ENCODE peak calls at places on chromosomes 5 and 9, in ten cellular contexts. One of them, this sample, is unnamed. For H3K36me3, the result is how much of the 10 kb centered on the place peaks cover.

GRCh38 chr9:114048533-114049452 is 29.3 kb downstream of the AMBP start:
- DNase-seq in fibroblast of lung: no peak
- DNase-seq in mucosa of descending colon: no peak
- DNase-seq in CD8-positive, alpha-beta T cell: no peak
- DNase-seq in IMR-90: no peak
- DNase-seq in heart left ventricle: no peak
- DNase-seq in right lobe of liver: no peak
- DNase-seq in mesenchymal stem cell: no peak
- DNase-seq in thoracic aorta: no peak
- DNase-seq in cardiac muscle cell: no peak
- DNase-seq in this sample: no peak

GRCh38 chr5:141867651-141868050 is 10.6 kb downstream of the PCDH1 start:
- DNase-seq in fibroblast of lung: no peak
- DNase-seq in mucosa of descending colon: no peak
- DNase-seq in CD8-positive, alpha-beta T cell: no peak
- DNase-seq in IMR-90: no peak
- DNase-seq in heart left ventricle: peak
- DNase-seq in right lobe of liver: no peak
- DNase-seq in mesenchymal stem cell: no peak
- DNase-seq in thoracic aorta: no peak
- DNase-seq in cardiac muscle cell: no peak
- DNase-seq in this sample: no peak

GRCh38 chr9:127241354-127241753 is 23.2 kb upstream of the GARNL3 start:
- DNase-seq in fibroblast of lung: no peak
- DNase-seq in mucosa of descending colon: no peak
- DNase-seq in CD8-positive, alpha-beta T cell: no peak
- DNase-seq in IMR-90: no peak
- DNase-seq in heart left ventricle: no peak
- DNase-seq in right lobe of liver: no peak
- DNase-seq in mesenchymal stem cell: no peak
- DNase-seq in thoracic aorta: no peak
- DNase-seq in cardiac muscle cell: no peak
- DNase-seq in this sample: no peak

GRCh38 chr5:140165101-140165920 is 9.7 kb upstream of the CYSTM1 start:
- DNase-seq in fibroblast of lung: no peak
- DNase-seq in mucosa of descending colon: peak
- DNase-seq in CD8-positive, alpha-beta T cell: no peak
- DNase-seq in IMR-90: no peak
- DNase-seq in heart left ventricle: no peak
- DNase-seq in right lobe of liver: peak
- DNase-seq in mesenchymal stem cell: no peak
- DNase-seq in thoracic aorta: no peak
- DNase-seq in cardiac muscle cell: no peak
- DNase-seq in this sample: no peak

GRCh38 chr9:124698265-124698664 is 72.8 kb downstream of the NR6A1 start:
- DNase-seq in fibroblast of lung: peak
- DNase-seq in mucosa of descending colon: no peak
- DNase-seq in CD8-positive, alpha-beta T cell: no peak
- DNase-seq in IMR-90: peak
- DNase-seq in heart left ventricle: no peak
- DNase-seq in right lobe of liver: no peak
- DNase-seq in mesenchymal stem cell: peak
- DNase-seq in thoracic aorta: no peak
- DNase-seq in cardiac muscle cell: no peak
- DNase-seq in this sample: no peak

GRCh38 chr9:5951686-5952211 is 61.1 kb downstream of the MLANA start:
- DNase-seq in fibroblast of lung: peak
- DNase-seq in mucosa of descending colon: no peak
- DNase-seq in CD8-positive, alpha-beta T cell: no peak
- DNase-seq in IMR-90: peak
- DNase-seq in heart left ventricle: no peak
- DNase-seq in right lobe of liver: no peak
- DNase-seq in mesenchymal stem cell: peak
- DNase-seq in thoracic aorta: no peak
- DNase-seq in cardiac muscle cell: no peak
- DNase-seq in this sample: no peak

GRCh38 chr9:86801246-86801645 is 146.1 kb downstream of the GAS1 start:
- DNase-seq in fibroblast of lung: peak
- DNase-seq in mucosa of descending colon: no peak
- DNase-seq in CD8-positive, alpha-beta T cell: no peak
- DNase-seq in IMR-90: peak
- DNase-seq in heart left ventricle: no peak
- DNase-seq in right lobe of liver: no peak
- DNase-seq in mesenchymal stem cell: no peak
- DNase-seq in thoracic aorta: no peak
- DNase-seq in cardiac muscle cell: no peak
- DNase-seq in this sample: no peak

GRCh38 chr5:36688722-36689121 is 82.3 kb downstream of the SLC1A3 start:
- DNase-seq in fibroblast of lung: no peak
- DNase-seq in mucosa of descending colon: no peak
- DNase-seq in CD8-positive, alpha-beta T cell: no peak
- DNase-seq in IMR-90: peak
- DNase-seq in heart left ventricle: no peak
- DNase-seq in right lobe of liver: no peak
- DNase-seq in mesenchymal stem cell: peak
- DNase-seq in thoracic aorta: no peak
- DNase-seq in cardiac muscle cell: peak
- DNase-seq in this sample: no peak

GRCh38 chr5:77256406-77256805 is 45.9 kb downstream of the PDE8B start:
- DNase-seq in fibroblast of lung: no peak
- DNase-seq in mucosa of descending colon: no peak
- DNase-seq in CD8-positive, alpha-beta T cell: no peak
- DNase-seq in IMR-90: no peak
- DNase-seq in heart left ventricle: no peak
- DNase-seq in right lobe of liver: no peak
- DNase-seq in mesenchymal stem cell: no peak
- DNase-seq in thoracic aorta: no peak
- DNase-seq in cardiac muscle cell: no peak
- DNase-seq in this sample: no peak

GRCh38 chr9:37251452-37251851 is 131.1 kb downstream of the ZCCHC7 start:
- DNase-seq in fibroblast of lung: no peak
- DNase-seq in mucosa of descending colon: no peak
- DNase-seq in CD8-positive, alpha-beta T cell: no peak
- DNase-seq in IMR-90: no peak
- DNase-seq in heart left ventricle: no peak
- DNase-seq in right lobe of liver: no peak
- DNase-seq in mesenchymal stem cell: no peak
- DNase-seq in thoracic aorta: no peak
- DNase-seq in cardiac muscle cell: no peak
- DNase-seq in this sample: no peak
- H3K36me3 ChIP-seq in fibroblast of lung: under half
- H3K36me3 ChIP-seq in mucosa of descending colon: under half
- H3K36me3 ChIP-seq in CD8-positive, alpha-beta T cell: under half
- H3K36me3 ChIP-seq in IMR-90: under half
- H3K36me3 ChIP-seq in heart left ventricle: under half
- H3K36me3 ChIP-seq in right lobe of liver: under half
- H3K36me3 ChIP-seq in mesenchymal stem cell: under half
- H3K36me3 ChIP-seq in thoracic aorta: under half
- H3K36me3 ChIP-seq in cardiac muscle cell: under half
- H3K36me3 ChIP-seq in this sample: under half

GRCh38 chr9:96467784-96468183 is 17.8 kb downstream of the HABP4 start:
- DNase-seq in fibroblast of lung: no peak
- DNase-seq in mucosa of descending colon: no peak
- DNase-seq in CD8-positive, alpha-beta T cell: no peak
- DNase-seq in IMR-90: no peak
- DNase-seq in heart left ventricle: no peak
- DNase-seq in right lobe of liver: no peak
- DNase-seq in mesenchymal stem cell: no peak
- DNase-seq in thoracic aorta: no peak
- DNase-seq in cardiac muscle cell: no peak
- DNase-seq in this sample: no peak
- H3K36me3 ChIP-seq in fibroblast of lung: under half
- H3K36me3 ChIP-seq in mucosa of descending colon: under half
- H3K36me3 ChIP-seq in CD8-positive, alpha-beta T cell: under half
- H3K36me3 ChIP-seq in IMR-90: under half
- H3K36me3 ChIP-seq in heart left ventricle: half or more
- H3K36me3 ChIP-seq in right lobe of liver: under half
- H3K36me3 ChIP-seq in mesenchymal stem cell: under half
- H3K36me3 ChIP-seq in thoracic aorta: under half
- H3K36me3 ChIP-seq in cardiac muscle cell: under half
- H3K36me3 ChIP-seq in this sample: under half

GRCh38 chr9:106925392-106925791 is 62.4 kb downstream of the ZNF462 start:
- DNase-seq in fibroblast of lung: no peak
- DNase-seq in mucosa of descending colon: no peak
- DNase-seq in CD8-positive, alpha-beta T cell: no peak
- DNase-seq in IMR-90: no peak
- DNase-seq in heart left ventricle: no peak
- DNase-seq in right lobe of liver: no peak
- DNase-seq in mesenchymal stem cell: no peak
- DNase-seq in thoracic aorta: no peak
- DNase-seq in cardiac muscle cell: no peak
- DNase-seq in this sample: no peak

GRCh38 chr9:106929471-106930198 is 66.7 kb downstream of the ZNF462 start:
- DNase-seq in fibroblast of lung: peak
- DNase-seq in mucosa of descending colon: no peak
- DNase-seq in CD8-positive, alpha-beta T cell: no peak
- DNase-seq in IMR-90: peak
- DNase-seq in heart left ventricle: peak
- DNase-seq in right lobe of liver: no peak
- DNase-seq in mesenchymal stem cell: no peak
- DNase-seq in thoracic aorta: no peak
- DNase-seq in cardiac muscle cell: no peak
- DNase-seq in this sample: no peak

GRCh38 chr9:106928350-106928749 is 65.4 kb downstream of the ZNF462 start:
- DNase-seq in fibroblast of lung: no peak
- DNase-seq in mucosa of descending colon: no peak
- DNase-seq in CD8-positive, alpha-beta T cell: no peak
- DNase-seq in IMR-90: no peak
- DNase-seq in heart left ventricle: no peak
- DNase-seq in right lobe of liver: no peak
- DNase-seq in mesenchymal stem cell: no peak
- DNase-seq in thoracic aorta: no peak
- DNase-seq in cardiac muscle cell: no peak
- DNase-seq in this sample: no peak

GRCh38 chr9:106930477-106930876 is 67.5 kb downstream of the ZNF462 start:
- DNase-seq in fibroblast of lung: no peak
- DNase-seq in mucosa of descending colon: no peak
- DNase-seq in CD8-positive, alpha-beta T cell: no peak
- DNase-seq in IMR-90: no peak
- DNase-seq in heart left ventricle: no peak
- DNase-seq in right lobe of liver: no peak
- DNase-seq in mesenchymal stem cell: no peak
- DNase-seq in thoracic aorta: no peak
- DNase-seq in cardiac muscle cell: no peak
- DNase-seq in this sample: no peak

GRCh38 chr9:106927916-106928315 is 65.0 kb downstream of the ZNF462 start:
- DNase-seq in fibroblast of lung: no peak
- DNase-seq in mucosa of descending colon: no peak
- DNase-seq in CD8-positive, alpha-beta T cell: no peak
- DNase-seq in IMR-90: peak
- DNase-seq in heart left ventricle: no peak
- DNase-seq in right lobe of liver: no peak
- DNase-seq in mesenchymal stem cell: no peak
- DNase-seq in thoracic aorta: no peak
- DNase-seq in cardiac muscle cell: no peak
- DNase-seq in this sample: no peak
- H3K36me3 ChIP-seq in fibroblast of lung: under half
- H3K36me3 ChIP-seq in mucosa of descending colon: under half
- H3K36me3 ChIP-seq in CD8-positive, alpha-beta T cell: under half
- H3K36me3 ChIP-seq in IMR-90: half or more
- H3K36me3 ChIP-seq in heart left ventricle: half or more
- H3K36me3 ChIP-seq in right lobe of liver: under half
- H3K36me3 ChIP-seq in mesenchymal stem cell: half or more
- H3K36me3 ChIP-seq in thoracic aorta: under half
- H3K36me3 ChIP-seq in cardiac muscle cell: half or more
- H3K36me3 ChIP-seq in this sample: half or more

GRCh38 chr9:122998448-122998847 is 35.0 kb upstream of the GPR21 start:
- DNase-seq in fibroblast of lung: no peak
- DNase-seq in mucosa of descending colon: no peak
- DNase-seq in CD8-positive, alpha-beta T cell: no peak
- DNase-seq in IMR-90: no peak
- DNase-seq in heart left ventricle: no peak
- DNase-seq in right lobe of liver: no peak
- DNase-seq in mesenchymal stem cell: no peak
- DNase-seq in thoracic aorta: no peak
- DNase-seq in cardiac muscle cell: no peak
- DNase-seq in this sample: no peak
- H3K36me3 ChIP-seq in fibroblast of lung: under half
- H3K36me3 ChIP-seq in mucosa of descending colon: under half
- H3K36me3 ChIP-seq in CD8-positive, alpha-beta T cell: under half
- H3K36me3 ChIP-seq in IMR-90: under half
- H3K36me3 ChIP-seq in heart left ventricle: half or more
- H3K36me3 ChIP-seq in right lobe of liver: under half
- H3K36me3 ChIP-seq in mesenchymal stem cell: under half
- H3K36me3 ChIP-seq in thoracic aorta: under half
- H3K36me3 ChIP-seq in cardiac muscle cell: under half
- H3K36me3 ChIP-seq in this sample: under half

DNA sequence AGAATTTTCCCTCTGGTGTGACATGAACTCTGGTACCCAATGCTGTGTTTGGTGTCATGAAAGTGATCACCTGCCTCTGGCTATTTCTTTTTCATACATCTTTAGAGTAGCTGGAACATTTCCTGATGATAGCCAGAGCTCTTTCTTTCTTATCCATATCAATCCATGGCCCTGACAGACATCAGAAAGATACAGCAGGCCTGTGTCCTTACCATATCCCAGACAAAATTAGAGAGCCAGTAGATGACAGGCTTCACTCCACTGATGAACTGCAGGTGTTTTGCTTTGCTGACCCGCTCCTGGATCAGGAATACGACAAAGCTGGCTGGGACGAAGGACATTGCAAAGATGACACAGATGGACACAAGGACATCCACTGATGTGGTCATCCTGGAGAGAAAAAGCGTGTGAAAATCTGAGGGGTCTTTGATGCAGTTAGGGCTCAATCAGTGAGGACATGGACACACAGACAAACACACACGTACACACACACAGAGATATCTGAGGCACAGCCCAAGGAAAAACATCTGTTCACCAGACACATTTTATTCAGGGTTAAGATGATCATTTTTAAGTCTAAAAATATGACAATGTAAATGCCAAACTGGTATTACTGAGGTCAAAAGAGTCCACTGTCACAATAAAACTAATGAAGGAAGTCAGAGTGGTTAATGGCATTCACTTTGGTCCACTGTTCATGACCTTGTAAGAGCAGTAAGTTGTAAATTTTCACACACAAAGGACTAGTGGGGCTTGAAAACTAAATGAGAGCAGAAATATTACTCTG is 34.5 kb downstream of the NIPSNAP3B start:
- DNase-seq in fibroblast of lung: no peak
- DNase-seq in mucosa of descending colon: no peak
- DNase-seq in CD8-positive, alpha-beta T cell: no peak
- DNase-seq in IMR-90: no peak
- DNase-seq in heart left ventricle: no peak
- DNase-seq in right lobe of liver: no peak
- DNase-seq in mesenchymal stem cell: no peak
- DNase-seq in thoracic aorta: no peak
- DNase-seq in cardiac muscle cell: no peak
- DNase-seq in this sample: no peak
- H3K36me3 ChIP-seq in fibroblast of lung: under half
- H3K36me3 ChIP-seq in mucosa of descending colon: under half
- H3K36me3 ChIP-seq in CD8-positive, alpha-beta T cell: under half
- H3K36me3 ChIP-seq in IMR-90: half or more
- H3K36me3 ChIP-seq in heart left ventricle: half or more
- H3K36me3 ChIP-seq in right lobe of liver: half or more
- H3K36me3 ChIP-seq in mesenchymal stem cell: under half
- H3K36me3 ChIP-seq in thoracic aorta: under half
- H3K36me3 ChIP-seq in cardiac muscle cell: under half
- H3K36me3 ChIP-seq in this sample: under half

GRCh38 chr9:116394753-116395408 is 241.3 kb downstream of the PAPPA start:
- DNase-seq in fibroblast of lung: no peak
- DNase-seq in mucosa of descending colon: no peak
- DNase-seq in CD8-positive, alpha-beta T cell: no peak
- DNase-seq in IMR-90: no peak
- DNase-seq in heart left ventricle: no peak
- DNase-seq in right lobe of liver: no peak
- DNase-seq in mesenchymal stem cell: no peak
- DNase-seq in thoracic aorta: no peak
- DNase-seq in cardiac muscle cell: no peak
- DNase-seq in this sample: no peak
- H3K36me3 ChIP-seq in fibroblast of lung: under half
- H3K36me3 ChIP-seq in mucosa of descending colon: under half
- H3K36me3 ChIP-seq in CD8-positive, alpha-beta T cell: under half
- H3K36me3 ChIP-seq in IMR-90: half or more
- H3K36me3 ChIP-seq in heart left ventricle: under half
- H3K36me3 ChIP-seq in right lobe of liver: under half
- H3K36me3 ChIP-seq in mesenchymal stem cell: under half
- H3K36me3 ChIP-seq in thoracic aorta: under half
- H3K36me3 ChIP-seq in cardiac muscle cell: under half
- H3K36me3 ChIP-seq in this sample: under half

This sample was measured in gastrocnemius medialis.